ENCODE peak calls at places on chromosomes 1 and 21, in six cellular contexts. Y, M, V, C, N and W are unnamed samples.

GRCh38 chr21:41836166-41837015 is 42.8 kb downstream of the PRDM15 start:
- DNase-seq in Y (peak; percentile 74), V (no peak), N (no peak), M (no peak), C (no peak), W (no peak)

GRCh38 chr1:74733616-74734484 is 898 bp downstream of the TYW3 start:
- DNase-seq in M (peak; percentile 55), Y (no peak), V (peak; percentile 59), C (no peak), N (peak; percentile 88), W (peak; percentile 32)

GRCh38 chr1:51313268-51313852 is 17.0 kb downstream of the TTC39A start:
- DNase-seq in V (no peak), N (peak; percentile 32), M (no peak), Y (no peak), C (no peak), W (peak; percentile 26)

GRCh38 chr1:201426395-201427310 is 5.1 kb upstream of the TNNI1 start:
- DNase-seq in Y (no peak), C (peak; percentile 42), V (no peak), M (no peak), N (no peak), W (no peak)

GRCh38 chr1:52634111-52634510 is 1.1 kb downstream of the SHISAL2A start:
- DNase-seq in N (no peak), M (no peak), V (peak; percentile 29), Y (no peak), C (no peak), W (no peak)

GRCh38 chr21:35882791-35883240 is 177.5 kb downstream of the SETD4 start:
- DNase-seq in V (no peak), Y (no peak), C (no peak), M (no peak), N (no peak), W (no peak)

GRCh38 chr1:8562222-8562621 is 244.3 kb downstream of the SLC45A1 start:
- DNase-seq in C (no peak), M (no peak), N (no peak), V (no peak), Y (no peak), W (no peak)

GRCh38 chr21:37253991-37254390 is 13.1 kb downstream of the VPS26C start:
- DNase-seq in Y (no peak), V (no peak), C (no peak), M (no peak), N (no peak), W (peak; percentile 58)

GRCh38 chr1:10867138-10867721 is 70.8 kb upstream of the CASZ1 start:
- DNase-seq in M (peak; percentile 74), Y (peak; percentile 91), N (peak; percentile 22), C (peak; percentile 66), V (peak; percentile 77), W (peak; percentile 67)

GRCh38 chr21:26964379-26964778 is 2.5 kb downstream of the ADAMTS5 start:
- DNase-seq in M (no peak), C (peak; percentile 62), Y (peak; percentile 82), V (no peak), N (no peak), W (peak; percentile 90)

GRCh38 chr1:116232989-116233514 is 121.9 kb downstream of the MAB21L3 start:
- DNase-seq in Y (no peak), N (no peak), C (no peak), M (no peak), V (no peak), W (no peak)

GRCh38 chr1:24216254-24216653 is 29.2 kb upstream of the IFNLR1 start:
- DNase-seq in M (no peak), Y (no peak), C (no peak), N (no peak), V (no peak), W (no peak)

GRCh38 chr1:230140221-230141001 is 73.4 kb downstream of the GALNT2 start:
- DNase-seq in N (no peak), Y (peak; percentile 61), M (no peak), V (peak; percentile 76), C (no peak), W (no peak)

GRCh38 chr1:199639453-199639852 is 388.1 kb upstream of the NR5A2 start:
- DNase-seq in V (no peak), C (no peak), M (no peak), Y (no peak), N (no peak), W (no peak)

GRCh38 chr1:209567788-209568187 is 15.7 kb upstream of the CAMK1G start:
- DNase-seq in M (no peak), V (no peak), Y (no peak), C (no peak), N (no peak), W (no peak)

GRCh38 chr1:8831329-8831728 is 13.9 kb upstream of the RERE start:
- DNase-seq in C (no peak), N (no peak), V (peak; percentile 21), Y (no peak), M (no peak), W (no peak)

GRCh38 chr1:52364235-52364839 is 1.7 kb downstream of the CC2D1B start:
- DNase-seq in C (no peak), N (no peak), Y (no peak), V (no peak), M (no peak), W (no peak)

GRCh38 chr1:39776886-39777683 is 5.9 kb upstream of the OXCT2 start:
- DNase-seq in C (no peak), M (no peak), N (no peak), Y (peak; percentile 49), V (no peak), W (no peak)

GRCh38 chr1:154474802-154475201 is 27.2 kb upstream of the TDRD10 start:
- DNase-seq in Y (no peak), M (no peak), N (peak; percentile 64), V (peak; percentile 72), C (no peak), W (peak; percentile 45)

GRCh38 chr1:101309334-101310221 is 72.8 kb downstream of the S1PR1 start:
- DNase-seq in Y (peak; percentile 78), N (peak; percentile 79), V (peak; percentile 80), M (peak; percentile 87), C (peak; percentile 38), W (peak; percentile 11)

GRCh38 chr1:29542476-29543015 is 306.2 kb downstream of the PTPRU start:
- DNase-seq in Y (no peak), V (peak; percentile 34), N (no peak), M (no peak), C (no peak), W (peak; percentile 27)

GRCh38 chr1:9101510-9102146 is 27.3 kb downstream of the GPR157 start:
- DNase-seq in C (no peak), M (no peak), Y (no peak), V (peak; percentile 66), N (peak; percentile 51), W (peak; percentile 49)

GRCh38 chr21:42063206-42063577 is 7.9 kb upstream of the UMODL1 start:
- DNase-seq in V (no peak), C (no peak), N (no peak), Y (peak; percentile 49), M (no peak), W (no peak)

GRCh38 chr1:63329621-63330330 is 7.4 kb downstream of the FOXD3 start:
- DNase-seq in C (no peak), M (no peak), Y (no peak), N (no peak), V (no peak), W (no peak)

GRCh38 chr1:38123356-38123755 is 76.8 kb upstream of the POU3F1 start:
- DNase-seq in Y (no peak), M (no peak), V (no peak), C (no peak), N (no peak), W (peak; percentile 86)

GRCh38 chr1:38125837-38126520 is 79.4 kb upstream of the POU3F1 start:
- DNase-seq in N (no peak), C (no peak), Y (no peak), M (no peak), V (no peak), W (no peak)

GRCh38 chr1:38126970-38127369 is 80.4 kb upstream of the POU3F1 start:
- DNase-seq in Y (no peak), N (no peak), M (no peak), C (no peak), V (no peak), W (no peak)

GRCh38 chr1:38127432-38127831 is 80.8 kb upstream of the POU3F1 start:
- DNase-seq in C (no peak), M (no peak), Y (no peak), V (no peak), N (no peak), W (peak; percentile 70)

DNA sequence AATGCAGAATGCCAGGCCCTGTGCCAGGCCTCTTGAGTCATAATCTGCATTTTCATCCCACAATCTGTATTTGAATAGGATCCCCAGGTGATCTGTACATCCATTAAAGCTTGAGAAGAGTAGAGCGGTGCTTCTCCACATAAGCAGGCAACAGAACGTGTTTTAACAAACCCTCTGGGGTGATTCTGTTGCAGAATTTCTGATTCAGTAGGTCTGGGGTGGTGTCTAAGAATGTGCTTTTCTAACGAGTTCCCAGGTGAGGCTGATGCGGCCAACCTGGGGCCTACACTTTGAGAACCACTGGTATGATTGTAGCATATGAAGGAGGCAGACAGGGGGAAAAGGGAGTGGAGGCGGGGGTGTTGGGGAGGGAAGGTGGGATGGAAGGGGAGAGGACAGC is 78.4 kb upstream of the POU3F1 start:
- DNase-seq in V (no peak), M (no peak), N (no peak), Y (no peak), C (no peak), W (no peak)
- H3K4me3 ChIP-seq in V (no peak overlapping the region), M (no peak overlapping the region), N (no peak overlapping the region), Y (no peak overlapping the region), C (no peak overlapping the region), W (no peak overlapping the region)

GRCh38 chr1:4736254-4736653 is 81.8 kb downstream of the AJAP1 start:
- DNase-seq in M (no peak), C (no peak), Y (no peak), V (no peak), N (no peak), W (no peak)
- H3K27me3 ChIP-seq in M (no peaks in the 10 kb centered on the region), C (peaks cover 54% of the 10 kb centered on the region), Y (no peaks in the 10 kb centered on the region), V (no peaks in the 10 kb centered on the region), N (no peaks in the 10 kb centered on the region), W (no peaks in the 10 kb centered on the region)

DNA sequence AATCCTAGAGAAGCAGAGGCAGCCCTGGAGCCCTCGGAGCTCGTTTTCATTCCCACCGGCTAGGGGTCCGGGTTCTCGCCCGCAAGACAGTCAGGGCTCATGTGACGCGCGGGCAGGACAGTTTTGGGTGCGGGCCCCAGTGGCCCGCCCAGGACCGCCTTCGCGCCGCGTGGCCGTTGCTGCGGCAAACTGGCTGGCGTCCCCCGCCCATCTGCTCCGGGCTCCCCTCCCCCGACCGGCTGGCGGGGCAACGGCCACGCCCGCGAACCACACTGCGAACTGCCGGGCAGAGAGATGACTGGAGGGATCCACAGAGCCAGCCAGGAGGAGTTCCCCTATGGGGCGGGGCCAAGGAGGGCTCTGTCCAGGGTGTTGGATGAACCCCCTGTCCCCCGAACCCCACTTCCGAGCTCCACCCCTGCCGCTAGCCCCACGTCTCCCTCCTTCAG is 899 bp upstream of the HES2 start:
- DNase-seq in Y (no peak), C (no peak), N (no peak), M (no peak), V (no peak), W (no peak)
- H3K4me3 ChIP-seq in Y (no peak overlapping the region), C (peak overlapping the region; percentile 44), N (no peak overlapping the region), M (no peak overlapping the region), V (no peak overlapping the region), W (no peak overlapping the region)

DNA sequence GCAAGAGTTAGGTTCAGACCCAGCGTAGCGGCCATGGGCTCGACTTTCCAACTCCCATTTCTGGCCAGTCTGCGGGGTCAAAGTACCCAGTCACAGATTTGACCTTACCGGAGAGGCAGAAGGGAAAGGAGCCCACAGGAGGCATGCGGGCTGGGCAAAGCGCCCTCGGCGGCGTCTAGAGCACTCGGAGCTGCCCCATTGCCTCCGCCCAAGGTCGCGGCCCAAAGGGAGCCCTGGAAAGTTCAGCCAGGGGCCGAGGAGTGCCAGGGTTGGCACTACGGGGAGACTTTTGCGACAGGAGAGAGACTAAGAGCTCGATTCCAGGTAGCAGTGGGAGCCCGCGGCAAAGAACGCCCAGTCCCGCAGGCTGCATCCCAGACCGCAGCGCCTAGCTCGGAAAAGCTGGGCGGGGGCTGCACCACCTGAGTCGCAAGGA is 896 bp downstream of the KANK4 start:
- DNase-seq in Y (no peak), V (no peak), C (no peak), M (no peak), N (no peak), W (no peak)
- H3K27me3 ChIP-seq in Y (no peaks in the 10 kb centered on the region), V (peaks cover 27% of the 10 kb centered on the region), C (peaks cover 44% of the 10 kb centered on the region), M (peaks cover 10% of the 10 kb centered on the region), N (peaks cover 14% of the 10 kb centered on the region), W (peaks cover 16% of the 10 kb centered on the region)